ENCODE peak calls at places on chromosomes 12 and 14, in nine cellular contexts. K is activated CD4-positive, alpha-beta T cell treated with anti-CD3 and anti-CD28 coated beads, Interleukin-2, amount 10 ng/mL, durations not matched to agents 7 days and 5 days; V is GM23248; J is lower lobe of right lung; N is stimulated activated CD4-positive, alpha-beta T cell treated with anti-CD3 and anti-CD28 coated beads, Interleukin-15, amount 100 ng/mL, for 24 hours; B is SHP77; L is HS-5; H is ureter; U is Right ventricle myocardium inferior. S is an unnamed sample.

GRCh38 chr12:124771462-124772361 is 92.0 kb downstream of the SCARB1 start:
- DNase-seq in K (peak), V (peak), J (peak), N (peak), B (peak), L (no peak), H (peak), U (peak), S (peak)

GRCh38 chr14:93040443-93040842 is 75.3 kb downstream of the ITPK1 start:
- DNase-seq in K (no peak), V (no peak), J (no peak), N (no peak), B (no peak), L (no peak), H (no peak), U (no peak), S (no peak)

GRCh38 chr14:98974113-98974512 is 297.9 kb downstream of the BCL11B start:
- DNase-seq in K (no peak), V (no peak), J (no peak), N (no peak), B (no peak), L (no peak), H (no peak), U (no peak), S (no peak)

GRCh38 chr12:21769311-21769710 is 5.2 kb downstream of the KCNJ8 start:
- DNase-seq in K (no peak), V (peak), J (no peak), N (no peak), B (no peak), L (no peak), H (no peak), U (no peak), S (no peak)

GRCh38 chr12:50603817-50604639 is 99.2 kb downstream of the DIP2B start:
- DNase-seq in K (no peak), V (peak), J (no peak), N (no peak), B (no peak), L (no peak), H (no peak), U (no peak), S (no peak)

GRCh38 chr12:124213606-124214347 is 81.1 kb upstream of the RFLNA start:
- DNase-seq in K (no peak), V (no peak), J (no peak), N (no peak), B (no peak), L (no peak), H (no peak), U (no peak), S (no peak)

GRCh38 chr14:85263916-85264315 is 266.0 kb upstream of the FLRT2 start:
- DNase-seq in K (no peak), V (no peak), J (no peak), N (no peak), B (no peak), L (no peak), H (no peak), U (no peak), S (no peak)

GRCh38 chr14:21999400-21999799 is 325.8 kb upstream of the OR4E1 start:
- DNase-seq in K (no peak), V (no peak), J (no peak), N (peak), B (no peak), L (no peak), H (no peak), U (no peak), S (no peak)

S was measured in kidney.